ENCODE peak calls at places on chromosome 1, in five cellular contexts. One of them, this sample, is unnamed. For H3K27me3, the result is how much of the 10 kb centered on the place peaks cover.

GRCh38 chr1:189803364-189803763 is 674.3 kb downstream of the BRINP3 start:
- DNase-seq in foreskin keratinocyte: no peak
- DNase-seq in bronchial epithelial cell: no peak
- DNase-seq in stomach: no peak
- DNase-seq in endothelial cell of umbilical vein: no peak
- DNase-seq in this sample: no peak

GRCh38 chr1:193260056-193260750 is 73.8 kb upstream of the B3GALT2 start:
- DNase-seq in foreskin keratinocyte: no peak
- DNase-seq in bronchial epithelial cell: no peak
- DNase-seq in stomach: no peak
- DNase-seq in endothelial cell of umbilical vein: no peak
- DNase-seq in this sample: no peak

GRCh38 chr1:111198836-111199235 is 1.6 kb downstream of the DENND2D start:
- DNase-seq in foreskin keratinocyte: no peak
- DNase-seq in bronchial epithelial cell: no peak
- DNase-seq in stomach: no peak
- DNase-seq in endothelial cell of umbilical vein: no peak
- DNase-seq in this sample: no peak

GRCh38 chr1:171655215-171656116 is 3.0 kb upstream of the MYOC start:
- DNase-seq in foreskin keratinocyte: no peak
- DNase-seq in bronchial epithelial cell: peak
- DNase-seq in stomach: peak
- DNase-seq in endothelial cell of umbilical vein: peak
- DNase-seq in this sample: peak

GRCh38 chr1:34924759-34925555 is 4.5 kb downstream of the DLGAP3 start:
- DNase-seq in foreskin keratinocyte: peak
- DNase-seq in bronchial epithelial cell: peak
- DNase-seq in stomach: peak
- DNase-seq in endothelial cell of umbilical vein: peak
- DNase-seq in this sample: peak

GRCh38 chr1:71350330-71350729 is 269.5 kb upstream of the ZRANB2 start:
- DNase-seq in foreskin keratinocyte: no peak
- DNase-seq in bronchial epithelial cell: no peak
- DNase-seq in stomach: no peak
- DNase-seq in endothelial cell of umbilical vein: no peak
- DNase-seq in this sample: no peak

GRCh38 chr1:14135070-14135469 is 435.1 kb downstream of the PRDM2 start:
- DNase-seq in foreskin keratinocyte: no peak
- DNase-seq in bronchial epithelial cell: no peak
- DNase-seq in stomach: no peak
- DNase-seq in endothelial cell of umbilical vein: no peak
- DNase-seq in this sample: no peak

GRCh38 chr1:228377664-228378452 is 28.8 kb downstream of the TRIM11 start:
- DNase-seq in foreskin keratinocyte: no peak
- DNase-seq in bronchial epithelial cell: no peak
- DNase-seq in stomach: no peak
- DNase-seq in endothelial cell of umbilical vein: no peak
- DNase-seq in this sample: no peak

GRCh38 chr1:202106340-202107284 is 16.1 kb upstream of the GPR37L1 start:
- DNase-seq in foreskin keratinocyte: peak
- DNase-seq in bronchial epithelial cell: no peak
- DNase-seq in stomach: peak
- DNase-seq in endothelial cell of umbilical vein: no peak
- DNase-seq in this sample: peak

GRCh38 chr1:100322436-100323211 is 29.7 kb upstream of the CDC14A start:
- DNase-seq in foreskin keratinocyte: no peak
- DNase-seq in bronchial epithelial cell: peak
- DNase-seq in stomach: no peak
- DNase-seq in endothelial cell of umbilical vein: no peak
- DNase-seq in this sample: peak

GRCh38 chr1:203643213-203644045 is 16.8 kb downstream of the ATP2B4 start:
- DNase-seq in foreskin keratinocyte: peak
- DNase-seq in bronchial epithelial cell: peak
- DNase-seq in stomach: no peak
- DNase-seq in endothelial cell of umbilical vein: peak
- DNase-seq in this sample: no peak

GRCh38 chr1:240188139-240188538 is 96.5 kb downstream of the FMN2 start:
- DNase-seq in foreskin keratinocyte: no peak
- DNase-seq in bronchial epithelial cell: no peak
- DNase-seq in stomach: no peak
- DNase-seq in endothelial cell of umbilical vein: no peak
- DNase-seq in this sample: no peak

GRCh38 chr1:173353346-173353745 is 123.8 kb upstream of the PRDX6 start:
- DNase-seq in foreskin keratinocyte: no peak
- DNase-seq in bronchial epithelial cell: no peak
- DNase-seq in stomach: no peak
- DNase-seq in endothelial cell of umbilical vein: no peak
- DNase-seq in this sample: no peak

GRCh38 chr1:116762781-116763115 is 8.5 kb downstream of the CD2 start:
- DNase-seq in foreskin keratinocyte: no peak
- DNase-seq in bronchial epithelial cell: no peak
- DNase-seq in stomach: no peak
- DNase-seq in endothelial cell of umbilical vein: no peak
- DNase-seq in this sample: no peak

GRCh38 chr1:25033828-25034451 is 103.9 kb upstream of the RUNX3 start:
- DNase-seq in foreskin keratinocyte: no peak
- DNase-seq in bronchial epithelial cell: no peak
- DNase-seq in stomach: peak
- DNase-seq in endothelial cell of umbilical vein: no peak
- DNase-seq in this sample: peak

GRCh38 chr1:5099558-5099957 is 445.1 kb downstream of the AJAP1 start:
- DNase-seq in foreskin keratinocyte: no peak
- DNase-seq in bronchial epithelial cell: peak
- DNase-seq in stomach: no peak
- DNase-seq in endothelial cell of umbilical vein: no peak
- DNase-seq in this sample: peak

GRCh38 chr1:244118087-244118761 is 67.1 kb downstream of the ZBTB18 start:
- DNase-seq in foreskin keratinocyte: no peak
- DNase-seq in bronchial epithelial cell: no peak
- DNase-seq in stomach: no peak
- DNase-seq in endothelial cell of umbilical vein: no peak
- DNase-seq in this sample: no peak

GRCh38 chr1:21262282-21263051 is 27.8 kb downstream of the ECE1 start:
- DNase-seq in foreskin keratinocyte: peak
- DNase-seq in bronchial epithelial cell: no peak
- DNase-seq in stomach: peak
- DNase-seq in endothelial cell of umbilical vein: peak
- DNase-seq in this sample: peak

GRCh38 chr1:214570442-214570841 is 19.0 kb upstream of the PTPN14 start:
- DNase-seq in foreskin keratinocyte: peak
- DNase-seq in bronchial epithelial cell: peak
- DNase-seq in stomach: no peak
- DNase-seq in endothelial cell of umbilical vein: peak
- DNase-seq in this sample: no peak

GRCh38 chr1:159007734-159008133 is 2.0 kb upstream of the IFI16 start:
- DNase-seq in foreskin keratinocyte: no peak
- DNase-seq in bronchial epithelial cell: no peak
- DNase-seq in stomach: no peak
- DNase-seq in endothelial cell of umbilical vein: no peak
- DNase-seq in this sample: no peak

GRCh38 chr1:212774584-212774983 is 17.0 kb downstream of the NSL1 start:
- DNase-seq in foreskin keratinocyte: peak
- DNase-seq in bronchial epithelial cell: peak
- DNase-seq in stomach: no peak
- DNase-seq in endothelial cell of umbilical vein: peak
- DNase-seq in this sample: no peak

GRCh38 chr1:225896937-225897549 is 8.1 kb upstream of the LEFTY1 start:
- DNase-seq in foreskin keratinocyte: peak
- DNase-seq in bronchial epithelial cell: peak
- DNase-seq in stomach: peak
- DNase-seq in endothelial cell of umbilical vein: no peak
- DNase-seq in this sample: peak

GRCh38 chr1:225700164-225700740 is 47.3 kb upstream of the ENAH start:
- DNase-seq in foreskin keratinocyte: peak
- DNase-seq in bronchial epithelial cell: peak
- DNase-seq in stomach: no peak
- DNase-seq in endothelial cell of umbilical vein: peak
- DNase-seq in this sample: no peak

GRCh38 chr1:26838474-26839338 is 12.2 kb downstream of the ZDHHC18 start:
- DNase-seq in foreskin keratinocyte: peak
- DNase-seq in bronchial epithelial cell: no peak
- DNase-seq in stomach: no peak
- DNase-seq in endothelial cell of umbilical vein: no peak
- DNase-seq in this sample: no peak

GRCh38 chr1:44587796-44588460 is 86.4 kb downstream of the TMEM53 start:
- DNase-seq in foreskin keratinocyte: no peak
- DNase-seq in bronchial epithelial cell: no peak
- DNase-seq in stomach: no peak
- DNase-seq in endothelial cell of umbilical vein: no peak
- DNase-seq in this sample: peak

GRCh38 chr1:44592208-44593145 is 81.8 kb downstream of the TMEM53 start:
- DNase-seq in foreskin keratinocyte: no peak
- DNase-seq in bronchial epithelial cell: no peak
- DNase-seq in stomach: no peak
- DNase-seq in endothelial cell of umbilical vein: no peak
- DNase-seq in this sample: peak

GRCh38 chr1:44590475-44590874 is 83.8 kb downstream of the TMEM53 start:
- DNase-seq in foreskin keratinocyte: no peak
- DNase-seq in bronchial epithelial cell: no peak
- DNase-seq in stomach: no peak
- DNase-seq in endothelial cell of umbilical vein: no peak
- DNase-seq in this sample: no peak

GRCh38 chr1:44585315-44585920 is 88.9 kb downstream of the TMEM53 start:
- DNase-seq in foreskin keratinocyte: no peak
- DNase-seq in bronchial epithelial cell: no peak
- DNase-seq in stomach: no peak
- DNase-seq in endothelial cell of umbilical vein: no peak
- DNase-seq in this sample: no peak

GRCh38 chr1:44588551-44588950 is 85.7 kb downstream of the TMEM53 start:
- DNase-seq in foreskin keratinocyte: no peak
- DNase-seq in bronchial epithelial cell: no peak
- DNase-seq in stomach: no peak
- DNase-seq in endothelial cell of umbilical vein: no peak
- DNase-seq in this sample: peak
- H3K27me3 ChIP-seq in foreskin keratinocyte: under half
- H3K27me3 ChIP-seq in bronchial epithelial cell: under half
- H3K27me3 ChIP-seq in stomach: under half
- H3K27me3 ChIP-seq in endothelial cell of umbilical vein: under half
- H3K27me3 ChIP-seq in this sample: under half

DNA sequence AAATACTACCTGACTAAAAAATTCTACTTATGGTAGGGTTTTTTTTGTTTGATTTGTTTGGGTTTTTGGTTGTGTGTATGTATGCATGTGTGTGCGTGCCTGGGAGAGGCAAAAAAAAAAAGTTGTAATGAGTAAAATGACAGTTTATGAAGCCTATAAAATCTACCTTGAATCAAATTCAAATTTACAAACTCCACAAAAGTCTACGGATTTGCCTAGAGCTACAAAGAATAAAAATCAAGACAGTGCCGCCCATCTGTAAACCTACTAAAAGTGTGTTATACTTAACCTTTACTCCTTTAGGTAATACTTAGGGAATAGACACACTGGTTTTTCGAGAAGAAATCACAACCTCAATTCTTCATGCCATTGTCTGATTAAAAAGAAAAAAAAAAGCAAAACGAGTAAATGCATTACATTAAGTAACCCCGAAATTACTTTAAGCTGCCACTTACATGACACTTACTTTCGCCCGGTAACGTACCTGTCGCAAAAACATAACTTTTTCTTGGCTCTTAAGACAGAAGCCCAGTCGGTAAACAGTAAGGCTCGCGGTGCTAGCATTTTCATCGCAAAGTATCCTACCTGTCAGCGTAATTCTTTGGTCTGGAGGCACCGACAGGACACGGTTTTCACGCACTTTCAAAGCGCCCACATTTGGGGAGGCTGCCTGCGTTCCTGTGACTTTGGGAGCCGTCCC is 999 bp downstream of the SYDE2 start:
- DNase-seq in foreskin keratinocyte: peak
- DNase-seq in bronchial epithelial cell: peak
- DNase-seq in stomach: no peak
- DNase-seq in endothelial cell of umbilical vein: peak
- DNase-seq in this sample: peak
- H3K27me3 ChIP-seq in foreskin keratinocyte: under half
- H3K27me3 ChIP-seq in bronchial epithelial cell: under half
- H3K27me3 ChIP-seq in stomach: under half
- H3K27me3 ChIP-seq in endothelial cell of umbilical vein: under half
- H3K27me3 ChIP-seq in this sample: under half

GRCh38 chr1:181482521-181483083 is 715 bp upstream of the CACNA1E start:
- DNase-seq in foreskin keratinocyte: peak
- DNase-seq in bronchial epithelial cell: peak
- DNase-seq in stomach: peak
- DNase-seq in endothelial cell of umbilical vein: no peak
- DNase-seq in this sample: peak
- H3K27me3 ChIP-seq in foreskin keratinocyte: half or more
- H3K27me3 ChIP-seq in bronchial epithelial cell: under half
- H3K27me3 ChIP-seq in stomach: half or more
- H3K27me3 ChIP-seq in endothelial cell of umbilical vein: under half
- H3K27me3 ChIP-seq in this sample: under half

GRCh38 chr1:37755951-37756350 is 9.0 kb downstream of the EPHA10 start:
- DNase-seq in foreskin keratinocyte: no peak
- DNase-seq in bronchial epithelial cell: no peak
- DNase-seq in stomach: no peak
- DNase-seq in endothelial cell of umbilical vein: no peak
- DNase-seq in this sample: no peak

GRCh38 chr1:37755290-37755689 is 9.6 kb downstream of the EPHA10 start:
- DNase-seq in foreskin keratinocyte: peak
- DNase-seq in bronchial epithelial cell: peak
- DNase-seq in stomach: no peak
- DNase-seq in endothelial cell of umbilical vein: no peak
- DNase-seq in this sample: no peak

GRCh38 chr1:37752213-37752582 is 12.7 kb downstream of the EPHA10 start:
- DNase-seq in foreskin keratinocyte: no peak
- DNase-seq in bronchial epithelial cell: no peak
- DNase-seq in stomach: no peak
- DNase-seq in endothelial cell of umbilical vein: no peak
- DNase-seq in this sample: no peak

GRCh38 chr1:37752583-37753471 is 12.1 kb downstream of the EPHA10 start:
- DNase-seq in foreskin keratinocyte: no peak
- DNase-seq in bronchial epithelial cell: no peak
- DNase-seq in stomach: peak
- DNase-seq in endothelial cell of umbilical vein: no peak
- DNase-seq in this sample: peak

DNA sequence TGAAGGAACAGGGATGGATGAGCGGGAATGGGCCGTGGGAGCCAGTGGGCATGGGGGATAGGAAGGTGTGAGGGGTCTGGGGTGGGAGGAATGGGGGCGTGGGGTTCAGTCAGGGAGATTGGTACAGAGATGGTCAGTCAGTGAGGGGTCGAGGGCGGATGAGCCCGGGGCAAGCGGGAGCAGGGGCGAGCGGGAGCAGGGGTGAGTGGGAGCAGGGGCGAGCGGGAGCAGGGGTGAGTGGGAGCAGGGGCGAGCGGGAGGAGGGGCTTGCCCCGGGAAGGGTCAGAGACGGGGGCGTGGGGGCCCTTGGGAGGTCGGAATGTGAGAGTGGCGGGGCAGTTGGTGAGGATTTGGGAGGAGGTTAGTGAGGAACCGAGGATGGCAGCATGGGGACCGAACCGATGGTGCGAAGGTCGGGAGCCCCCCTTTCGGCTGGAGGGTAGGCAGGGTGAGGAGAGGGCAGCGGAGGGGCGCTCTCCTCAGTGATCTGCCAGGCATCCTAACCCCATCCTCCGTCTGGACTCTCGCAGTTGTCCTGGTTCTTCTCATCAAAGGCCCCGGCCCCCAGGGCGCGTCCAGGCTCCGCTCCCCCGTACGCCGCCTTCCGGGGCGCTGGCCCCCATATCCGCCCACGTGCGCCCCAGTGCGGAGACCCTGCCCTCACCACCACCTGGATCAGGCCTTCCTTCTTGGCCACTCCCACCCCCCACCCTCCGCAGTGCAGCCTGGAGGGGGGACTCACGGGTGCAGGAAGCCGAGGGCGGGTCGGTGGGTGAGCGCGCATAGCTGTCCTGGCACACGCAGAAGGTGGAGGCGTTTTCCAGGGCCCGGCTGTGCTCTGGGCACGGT is 11.2 kb downstream of the EPHA10 start:
- DNase-seq in foreskin keratinocyte: no peak
- DNase-seq in bronchial epithelial cell: no peak
- DNase-seq in stomach: no peak
- DNase-seq in endothelial cell of umbilical vein: no peak
- DNase-seq in this sample: no peak
- H3K27me3 ChIP-seq in foreskin keratinocyte: half or more
- H3K27me3 ChIP-seq in bronchial epithelial cell: under half
- H3K27me3 ChIP-seq in stomach: half or more
- H3K27me3 ChIP-seq in endothelial cell of umbilical vein: under half
- H3K27me3 ChIP-seq in this sample: under half

This sample was measured in small intestine.